ENCODE peak calls at places on chromosomes 13 and 19, in nine cellular contexts. V, O, A, N, J, I, Z, H and F are unnamed samples.
A peak's percentile ranks its signal among the peaks of the same experiment; 100 is the strongest.

GRCh38 chr13:75357576-75358295 is 124.2 kb downstream of the TBC1D4 start:
- DNase-seq in N (peak; percentile 93), A (no peak), J (peak; percentile 67), H (peak; percentile 83), O (no peak), I (peak; percentile 60), V (peak; percentile 2), Z (peak; percentile 12), F (no peak)

GRCh38 chr13:114128624-114129522 is 3.5 kb downstream of the RASA3 start:
- DNase-seq in I (no peak), N (no peak), Z (peak; percentile 60), A (peak; percentile 31), J (peak; percentile 91), H (no peak), O (no peak), V (peak; percentile 80), F (peak; percentile 29)

GRCh38 chr13:50731400-50731799 is 112.1 kb downstream of the DLEU7 start:
- DNase-seq in A (no peak), I (no peak), N (no peak), J (peak; percentile 42), H (no peak), V (no peak), Z (peak; percentile 15), O (no peak), F (no peak)

GRCh38 chr13:49464621-49465325 is 20.7 kb downstream of the SETDB2 start:
- DNase-seq in H (no peak), N (no peak), V (no peak), I (no peak), O (no peak), Z (no peak), A (no peak), J (no peak), F (no peak)

GRCh38 chr13:25300861-25301346 is 521 bp upstream of the NUP58 start:
- DNase-seq in O (no peak), Z (no peak), H (no peak), I (peak; percentile 42), A (peak; percentile 34), J (no peak), V (no peak), N (peak; percentile 6), F (no peak)

GRCh38 chr13:100434010-100434763 is 154.4 kb downstream of the GGACT start:
- DNase-seq in V (no peak), A (no peak), J (no peak), O (no peak), Z (peak; percentile 26), N (no peak), H (no peak), I (no peak), F (no peak)

GRCh38 chr13:33015791-33016323 is 366 bp upstream of the KL start:
- DNase-seq in I (peak; percentile 20), V (no peak), H (no peak), N (peak; percentile 25), J (no peak), Z (no peak), O (no peak), A (peak; percentile 26), F (no peak)

GRCh38 chr19:45917421-45918091 is 3.0 kb upstream of the NANOS2 start:
- DNase-seq in N (no peak), I (no peak), H (no peak), V (no peak), A (no peak), Z (no peak), J (peak; percentile 69), O (no peak), F (no peak)

GRCh38 chr19:1752009-1752756 is 1.1 kb upstream of the ONECUT3 start:
- DNase-seq in I (no peak), A (no peak), V (no peak), J (no peak), O (no peak), H (no peak), N (no peak), Z (no peak), F (no peak)